ENCODE peak calls at places on chromosomes 3 and 15, in four cellular contexts. U, X, C and F are unnamed samples.

GRCh38 chr3:11495948-11496557 is 147.7 kb downstream of the VGLL4 start:
- DNase-seq in U (no peak), X (no peak), C (no peak), F (no peak)

GRCh38 chr3:135994708-135995335 is 29.3 kb downstream of the PPP2R3A start:
- DNase-seq in U (no peak), X (no peak), C (no peak), F (no peak)

GRCh38 chr3:186413615-186414415 is 51.8 kb upstream of the DGKG start:
- DNase-seq in U (peak; percentile 17), X (no peak), C (no peak), F (peak; percentile 29)

GRCh38 chr3:99505646-99506269 is 132.6 kb upstream of the COL8A1 start:
- DNase-seq in U (peak; percentile 91), X (no peak), C (peak; percentile 17), F (peak; percentile 85)

GRCh38 chr15:59741274-59741906 is 52.3 kb upstream of the BNIP2 start:
- DNase-seq in U (no peak), X (peak; percentile 8), C (no peak), F (peak; percentile 5)

GRCh38 chr3:171963546-171963945 is 75.8 kb upstream of the FNDC3B start:
- DNase-seq in U (no peak), X (no peak), C (no peak), F (no peak)

GRCh38 chr3:33218446-33219174 is at the start of gene SUSD5:
- DNase-seq in U (no peak), X (no peak), C (peak; percentile 18), F (no peak)

GRCh38 chr3:119245778-119246177 is 5.1 kb upstream of the B4GALT4 start:
- DNase-seq in U (no peak), X (no peak), C (no peak), F (no peak)

GRCh38 chr15:90710436-90710835 is 6.7 kb upstream of the BLM start:
- DNase-seq in U (no peak), X (peak; percentile 21), C (no peak), F (no peak)

GRCh38 chr15:94972314-94972713 is 741.0 kb downstream of the MCTP2 start:
- DNase-seq in U (no peak), X (no peak), C (no peak), F (no peak)

GRCh38 chr3:174253221-174253620 is 605.9 kb upstream of the NAALADL2 start:
- DNase-seq in U (no peak), X (no peak), C (no peak), F (no peak)

GRCh38 chr3:14426305-14426620 is 23.9 kb downstream of the SLC6A6 start:
- DNase-seq in U (no peak), X (no peak), C (no peak), F (no peak)

GRCh38 chr3:37687966-37688365 is 173.7 kb upstream of the CTDSPL start:
- DNase-seq in U (no peak), X (no peak), C (no peak), F (no peak)

GRCh38 chr3:71681224-71681668 is 44.0 kb downstream of the EIF4E3 start:
- DNase-seq in U (no peak), X (peak; percentile 32), C (no peak), F (peak; percentile 81)

GRCh38 chr3:13600950-13601691 is 52.2 kb downstream of the FBLN2 start:
- DNase-seq in U (no peak), X (no peak), C (no peak), F (no peak)

GRCh38 chr3:37526511-37526910 is 335.2 kb upstream of the CTDSPL start:
- DNase-seq in U (no peak), X (no peak), C (no peak), F (no peak)

GRCh38 chr3:69051796-69052566 is at the start of gene TMF1:
- DNase-seq in U (peak; percentile 97), X (peak; percentile 91), C (peak; percentile 61), F (peak; percentile 98)

GRCh38 chr3:36876181-36876936 is 68.5 kb downstream of the TRANK1 start:
- DNase-seq in U (peak; percentile 89), X (peak; percentile 62), C (peak; percentile 33), F (no peak)

GRCh38 chr3:122714269-122714668 is 33.6 kb downstream of the PARP14 start:
- DNase-seq in U (no peak), X (no peak), C (no peak), F (no peak)

GRCh38 chr15:77599899-77600298 is 32.8 kb downstream of the LINGO1 start:
- DNase-seq in U (no peak), X (peak; percentile 96), C (no peak), F (peak; percentile 9)

GRCh38 chr3:159635047-159635641 is 353.5 kb upstream of the IL12A start:
- DNase-seq in U (no peak), X (no peak), C (no peak), F (no peak)

GRCh38 chr15:101250331-101250730 is 1.5 kb downstream of the CHSY1 start:
- DNase-seq in U (no peak), X (no peak), C (no peak), F (no peak)

GRCh38 chr3:184177767-184178306 is 3.2 kb downstream of the AP2M1 start:
- DNase-seq in U (no peak), X (no peak), C (no peak), F (no peak)

GRCh38 chr15:70523192-70523591 is 240.2 kb downstream of the UACA start:
- DNase-seq in U (no peak), X (no peak), C (no peak), F (no peak)

GRCh38 chr3:37935290-37935668 is 55.3 kb upstream of the VILL start:
- DNase-seq in U (no peak), X (no peak), C (no peak), F (no peak)

GRCh38 chr3:187281191-187281714 is 10.3 kb downstream of the MASP1 start:
- DNase-seq in U (no peak), X (peak; percentile 9), C (no peak), F (no peak)

GRCh38 chr15:101477851-101478353 is 11.6 kb downstream of the PCSK6 start:
- DNase-seq in U (no peak), X (peak; percentile 77), C (no peak), F (no peak)

GRCh38 chr3:16885948-16886683 is 1.4 kb downstream of the PLCL2 start:
- DNase-seq in U (no peak), X (no peak), C (no peak), F (peak; percentile 52)

GRCh38 chr3:169865176-169865800 is 4.4 kb downstream of the LRRC31 start:
- DNase-seq in U (no peak), X (no peak), C (no peak), F (peak; percentile 63)

GRCh38 chr3:50523170-50523865 is 19.9 kb upstream of the CACNA2D2 start:
- DNase-seq in U (no peak), X (no peak), C (no peak), F (no peak)

GRCh38 chr3:38524141-38524739 is 28.1 kb downstream of the EXOG start:
- DNase-seq in U (no peak), X (no peak), C (no peak), F (no peak)

GRCh38 chr3:178320481-178321352 is 215.5 kb upstream of the KCNMB2 start:
- DNase-seq in U (no peak), X (no peak), C (no peak), F (no peak)

DNA sequence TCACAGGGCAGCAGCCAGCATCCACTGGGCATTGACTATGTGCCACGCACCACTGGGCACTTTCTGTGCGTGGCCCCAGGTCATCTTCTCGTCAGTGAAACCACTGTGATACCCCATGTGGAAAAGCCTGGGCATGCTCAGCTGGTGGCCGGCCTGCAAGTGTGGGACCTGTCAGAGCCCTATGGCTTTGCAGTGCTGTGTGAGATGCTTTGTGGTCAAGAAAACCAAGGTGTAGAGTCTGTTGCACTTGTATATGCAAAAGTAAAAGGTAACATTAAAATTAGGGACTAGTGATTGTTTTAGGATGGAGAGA is 69.5 kb downstream of the PGPEP1L start:
- DNase-seq in U (no peak), X (no peak), C (no peak), F (no peak)
- TF ChIP-seq SPI1 in U (no peak), X (no peak), C (no peak), F (no peak)

GRCh38 chr15:26083457-26084350 is 220.6 kb upstream of the ATP10A start:
- DNase-seq in U (no peak), X (peak; percentile 10), C (no peak), F (no peak)
- TF ChIP-seq SPI1 in U (no peak), X (no peak), C (no peak), F (no peak)

GRCh38 chr3:127610105-127610504 is 11.9 kb downstream of the MCM2 start:
- DNase-seq in U (no peak), X (no peak), C (no peak), F (no peak)

GRCh38 chr3:127606086-127606805 is 8.0 kb downstream of the MCM2 start:
- DNase-seq in U (no peak), X (no peak), C (no peak), F (no peak)

GRCh38 chr3:127606981-127607595 is 8.9 kb downstream of the MCM2 start:
- DNase-seq in U (no peak), X (no peak), C (no peak), F (no peak)

GRCh38 chr3:127607675-127608361 is 9.6 kb downstream of the MCM2 start:
- DNase-seq in U (no peak), X (no peak), C (no peak), F (no peak)

DNA sequence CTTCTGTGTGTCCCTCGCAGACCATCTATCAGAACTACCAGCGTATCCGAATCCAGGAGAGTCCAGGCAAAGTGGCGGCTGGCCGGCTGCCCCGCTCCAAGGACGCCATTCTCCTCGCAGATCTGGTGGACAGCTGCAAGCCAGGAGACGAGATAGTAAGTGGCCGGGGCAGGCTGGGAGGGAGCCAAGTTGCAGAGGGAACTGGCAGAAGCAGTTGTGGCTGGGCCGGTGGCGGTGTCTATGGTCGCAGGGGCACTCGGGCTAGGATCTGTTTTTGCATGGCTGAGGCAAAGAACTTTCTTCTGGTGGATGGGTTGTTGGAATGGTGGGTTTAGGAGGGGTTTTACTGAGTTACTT is 10.1 kb downstream of the MCM2 start:
- DNase-seq in U (no peak), X (no peak), C (no peak), F (no peak)
- TF ChIP-seq SPI1 in U (no peak), X (no peak), C (no peak), F (no peak)

GRCh38 chr3:79767194-79767952 is 425 bp downstream of the ROBO1 start:
- DNase-seq in U (no peak), X (no peak), C (no peak), F (no peak)
- TF ChIP-seq SPI1 in U (no peak), X (no peak), C (no peak), F (no peak)